ENCODE peak calls at places on chromosomes 6 and 20, in seven cellular contexts. One of them, this sample, is unnamed.

GRCh38 chr20:46253391-46253790 is 54.9 kb downstream of the CDH22 start:
- DNase-seq in sigmoid colon: no peak
- DNase-seq in A549: peak
- DNase-seq in IMR-90: no peak
- DNase-seq in GM12878: no peak
- DNase-seq in ovary: no peak
- DNase-seq in uterus: no peak
- DNase-seq in this sample: peak

GRCh38 chr6:163415620-163416379 is 1.3 kb downstream of the QKI start:
- DNase-seq in sigmoid colon: peak
- DNase-seq in A549: peak
- DNase-seq in IMR-90: peak
- DNase-seq in GM12878: peak
- DNase-seq in ovary: peak
- DNase-seq in uterus: peak
- DNase-seq in this sample: peak

GRCh38 chr6:18506387-18507017 is 119.4 kb downstream of the RNF144B start:
- DNase-seq in sigmoid colon: no peak
- DNase-seq in A549: no peak
- DNase-seq in IMR-90: peak
- DNase-seq in GM12878: no peak
- DNase-seq in ovary: no peak
- DNase-seq in uterus: no peak
- DNase-seq in this sample: no peak

GRCh38 chr6:79544299-79544927 is 7.2 kb upstream of the LCA5 start:
- DNase-seq in sigmoid colon: no peak
- DNase-seq in A549: no peak
- DNase-seq in IMR-90: peak
- DNase-seq in GM12878: peak
- DNase-seq in ovary: no peak
- DNase-seq in uterus: no peak
- DNase-seq in this sample: no peak

GRCh38 chr6:52663120-52663934 is 7.6 kb upstream of the TMEM14A start:
- DNase-seq in sigmoid colon: peak
- DNase-seq in A549: peak
- DNase-seq in IMR-90: peak
- DNase-seq in GM12878: peak
- DNase-seq in ovary: peak
- DNase-seq in uterus: peak
- DNase-seq in this sample: peak

GRCh38 chr6:92000112-92000511 is 1413.2 kb upstream of the MAP3K7 start:
- DNase-seq in sigmoid colon: no peak
- DNase-seq in A549: no peak
- DNase-seq in IMR-90: no peak
- DNase-seq in GM12878: no peak
- DNase-seq in ovary: no peak
- DNase-seq in uterus: no peak
- DNase-seq in this sample: no peak

GRCh38 chr6:144159727-144160126 is 9.4 kb downstream of the STX11 start:
- DNase-seq in sigmoid colon: no peak
- DNase-seq in A549: no peak
- DNase-seq in IMR-90: no peak
- DNase-seq in GM12878: no peak
- DNase-seq in ovary: no peak
- DNase-seq in uterus: no peak
- DNase-seq in this sample: no peak

GRCh38 chr6:160730911-160731310 is 28.9 kb downstream of the PLG start:
- DNase-seq in sigmoid colon: no peak
- DNase-seq in A549: peak
- DNase-seq in IMR-90: no peak
- DNase-seq in GM12878: no peak
- DNase-seq in ovary: no peak
- DNase-seq in uterus: no peak
- DNase-seq in this sample: no peak

GRCh38 chr6:156402227-156402626 is 375.0 kb upstream of the ARID1B start:
- DNase-seq in sigmoid colon: no peak
- DNase-seq in A549: no peak
- DNase-seq in IMR-90: no peak
- DNase-seq in GM12878: no peak
- DNase-seq in ovary: no peak
- DNase-seq in uterus: no peak
- DNase-seq in this sample: no peak

GRCh38 chr20:62333820-62334595 is 31.2 kb downstream of the ADRM1 start:
- DNase-seq in sigmoid colon: no peak
- DNase-seq in A549: no peak
- DNase-seq in IMR-90: no peak
- DNase-seq in GM12878: no peak
- DNase-seq in ovary: no peak
- DNase-seq in uterus: no peak
- DNase-seq in this sample: no peak

GRCh38 chr6:41896280-41896679 is 1.1 kb upstream of the USP49 start:
- DNase-seq in sigmoid colon: no peak
- DNase-seq in A549: no peak
- DNase-seq in IMR-90: no peak
- DNase-seq in GM12878: no peak
- DNase-seq in ovary: no peak
- DNase-seq in uterus: no peak
- DNase-seq in this sample: no peak

GRCh38 chr6:41892921-41893564 is 2.1 kb downstream of the USP49 start:
- DNase-seq in sigmoid colon: no peak
- DNase-seq in A549: no peak
- DNase-seq in IMR-90: no peak
- DNase-seq in GM12878: no peak
- DNase-seq in ovary: no peak
- DNase-seq in uterus: no peak
- DNase-seq in this sample: no peak

GRCh38 chr6:41894366-41895299 is 542 bp downstream of the USP49 start:
- DNase-seq in sigmoid colon: no peak
- DNase-seq in A549: no peak
- DNase-seq in IMR-90: no peak
- DNase-seq in GM12878: no peak
- DNase-seq in ovary: no peak
- DNase-seq in uterus: peak
- DNase-seq in this sample: no peak

GRCh38 chr6:41895300-41896233 is at the start of gene USP49:
- DNase-seq in sigmoid colon: peak
- DNase-seq in A549: peak
- DNase-seq in IMR-90: peak
- DNase-seq in GM12878: peak
- DNase-seq in ovary: peak
- DNase-seq in uterus: peak
- DNase-seq in this sample: peak
- TF ChIP-seq POLR2A in sigmoid colon: no peak
- TF ChIP-seq POLR2A in A549: no peak
- TF ChIP-seq POLR2A in IMR-90: peak
- TF ChIP-seq POLR2A in GM12878: peak
- TF ChIP-seq POLR2A in ovary: no peak
- TF ChIP-seq POLR2A in uterus: no peak
- TF ChIP-seq POLR2A in this sample: peak

GRCh38 chr20:889110-889509 is 27.0 kb downstream of the ANGPT4 start:
- DNase-seq in sigmoid colon: no peak
- DNase-seq in A549: no peak
- DNase-seq in IMR-90: no peak
- DNase-seq in GM12878: no peak
- DNase-seq in ovary: no peak
- DNase-seq in uterus: no peak
- DNase-seq in this sample: no peak

GRCh38 chr20:888057-888456 is 28.1 kb downstream of the ANGPT4 start:
- DNase-seq in sigmoid colon: no peak
- DNase-seq in A549: no peak
- DNase-seq in IMR-90: no peak
- DNase-seq in GM12878: no peak
- DNase-seq in ovary: no peak
- DNase-seq in uterus: no peak
- DNase-seq in this sample: no peak

GRCh38 chr20:889932-890463 is 26.1 kb downstream of the ANGPT4 start:
- DNase-seq in sigmoid colon: no peak
- DNase-seq in A549: no peak
- DNase-seq in IMR-90: no peak
- DNase-seq in GM12878: no peak
- DNase-seq in ovary: peak
- DNase-seq in uterus: no peak
- DNase-seq in this sample: no peak

GRCh38 chr20:890671-891070 is 25.5 kb downstream of the ANGPT4 start:
- DNase-seq in sigmoid colon: no peak
- DNase-seq in A549: no peak
- DNase-seq in IMR-90: no peak
- DNase-seq in GM12878: no peak
- DNase-seq in ovary: no peak
- DNase-seq in uterus: no peak
- DNase-seq in this sample: no peak

DNA sequence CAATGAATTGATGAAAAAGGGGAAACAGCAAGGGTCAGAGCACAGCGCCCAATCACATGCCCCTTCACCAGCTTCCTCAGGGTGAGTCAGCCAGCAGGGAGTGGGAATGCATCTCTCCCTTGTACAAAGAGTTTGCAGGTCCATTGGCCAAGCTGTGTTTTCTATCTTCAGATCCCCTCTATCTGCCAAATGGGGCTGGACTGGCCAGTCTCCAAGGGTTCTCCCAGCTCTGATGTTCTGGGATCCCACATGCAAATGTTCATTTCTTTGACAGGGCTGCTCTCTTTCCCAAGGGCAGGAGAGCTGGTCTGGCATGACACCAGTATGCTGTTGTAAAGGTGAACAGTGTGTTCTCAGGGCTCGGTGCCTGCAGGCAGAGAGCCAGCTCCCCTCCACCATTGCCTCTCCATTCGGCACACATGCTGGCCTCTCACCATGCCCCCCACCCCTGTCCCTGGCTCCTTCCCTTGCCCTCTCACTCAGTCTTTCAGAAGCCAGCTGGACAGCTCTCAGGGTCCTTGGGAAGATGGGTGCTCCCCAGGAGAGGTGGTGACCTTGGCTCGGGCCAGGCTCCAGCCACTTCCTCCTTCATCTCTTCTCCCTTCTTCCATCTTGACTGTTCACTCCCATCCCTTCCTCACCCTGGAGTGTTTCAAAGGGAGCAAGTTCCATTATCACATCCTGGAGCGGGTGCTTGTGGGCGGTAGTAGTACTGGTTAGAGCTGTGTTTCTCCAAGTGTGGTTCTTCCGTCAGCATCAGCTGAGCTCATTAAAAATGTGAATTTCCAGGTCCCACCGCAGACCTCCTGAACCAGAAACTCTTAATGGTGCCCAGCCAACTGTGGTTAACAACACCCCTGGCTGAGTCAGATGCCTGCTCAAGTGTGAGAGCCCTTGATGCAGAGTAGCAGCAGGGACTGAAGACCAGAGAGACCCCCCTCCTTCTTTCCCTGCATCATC is 24.7 kb downstream of the ANGPT4 start:
- DNase-seq in sigmoid colon: peak
- DNase-seq in A549: no peak
- DNase-seq in IMR-90: no peak
- DNase-seq in GM12878: peak
- DNase-seq in ovary: peak
- DNase-seq in uterus: peak
- DNase-seq in this sample: peak
- H3K27ac ChIP-seq in sigmoid colon: no peak
- H3K27ac ChIP-seq in A549: no peak
- H3K27ac ChIP-seq in IMR-90: no peak
- H3K27ac ChIP-seq in GM12878: no peak
- H3K27ac ChIP-seq in ovary: no peak
- H3K27ac ChIP-seq in uterus: no peak
- H3K27ac ChIP-seq in this sample: no peak

GRCh38 chr6:50264995-50265571 is 215.4 kb upstream of the DEFB112 start:
- DNase-seq in sigmoid colon: no peak
- DNase-seq in A549: no peak
- DNase-seq in IMR-90: no peak
- DNase-seq in GM12878: no peak
- DNase-seq in ovary: no peak
- DNase-seq in uterus: no peak
- DNase-seq in this sample: no peak
- TF ChIP-seq CTCF in sigmoid colon: no peak
- TF ChIP-seq CTCF in A549: no peak
- TF ChIP-seq CTCF in IMR-90: peak
- TF ChIP-seq CTCF in GM12878: no peak
- TF ChIP-seq CTCF in ovary: no peak
- TF ChIP-seq CTCF in uterus: no peak
- TF ChIP-seq CTCF in this sample: no peak

GRCh38 chr6:169720207-169720855 is 4.0 kb downstream of the PHF10 start:
- DNase-seq in sigmoid colon: no peak
- DNase-seq in A549: no peak
- DNase-seq in IMR-90: no peak
- DNase-seq in GM12878: no peak
- DNase-seq in ovary: no peak
- DNase-seq in uterus: no peak
- DNase-seq in this sample: no peak

GRCh38 chr6:169723200-169723909 is 945 bp downstream of the PHF10 start:
- DNase-seq in sigmoid colon: peak
- DNase-seq in A549: peak
- DNase-seq in IMR-90: peak
- DNase-seq in GM12878: no peak
- DNase-seq in ovary: peak
- DNase-seq in uterus: peak
- DNase-seq in this sample: peak

GRCh38 chr6:169723991-169724553 is at the start of gene PHF10:
- DNase-seq in sigmoid colon: no peak
- DNase-seq in A549: peak
- DNase-seq in IMR-90: no peak
- DNase-seq in GM12878: no peak
- DNase-seq in ovary: peak
- DNase-seq in uterus: no peak
- DNase-seq in this sample: peak

GRCh38 chr6:169724554-169725269 is 412 bp upstream of the PHF10 start:
- DNase-seq in sigmoid colon: peak
- DNase-seq in A549: peak
- DNase-seq in IMR-90: peak
- DNase-seq in GM12878: no peak
- DNase-seq in ovary: peak
- DNase-seq in uterus: peak
- DNase-seq in this sample: no peak

DNA sequence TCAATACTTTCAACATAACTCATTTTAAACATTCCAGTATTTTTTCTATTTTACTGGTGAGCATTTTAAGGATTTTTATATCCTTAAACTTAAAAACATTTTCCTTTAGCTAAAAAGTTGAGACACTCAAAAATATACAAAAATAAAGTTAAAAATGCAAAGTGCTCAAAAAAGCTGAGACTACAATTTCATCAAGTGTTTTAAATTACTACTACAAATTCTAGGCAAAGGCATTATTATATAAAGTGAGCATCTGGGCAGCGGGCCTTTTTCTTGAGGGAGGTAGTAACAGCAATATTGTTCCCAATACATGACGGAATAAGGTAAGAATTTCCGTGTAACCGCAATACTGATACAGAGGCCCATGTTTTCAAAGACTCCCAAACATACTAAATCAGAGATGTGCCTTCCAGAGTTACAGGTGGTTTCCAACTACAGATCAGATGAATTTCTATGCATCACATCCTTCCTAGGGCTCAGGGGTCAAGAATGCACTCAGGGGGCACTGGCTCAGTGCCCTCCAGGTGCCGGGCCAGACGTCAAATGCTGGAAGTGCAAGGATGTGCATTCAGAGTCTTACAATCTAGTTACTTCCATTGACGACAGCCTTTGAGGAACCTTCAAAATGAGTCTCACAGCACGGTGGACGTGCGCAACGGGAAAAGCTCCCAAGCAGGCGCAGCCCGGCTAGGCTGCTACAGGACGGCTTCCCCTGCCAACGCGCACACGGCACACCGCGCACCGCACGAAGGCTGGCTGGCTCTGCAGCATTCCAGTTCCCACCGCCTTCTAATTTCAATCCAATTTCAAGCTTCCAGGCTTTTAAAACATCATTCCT is 1.7 kb downstream of the PHF10 start:
- DNase-seq in sigmoid colon: peak
- DNase-seq in A549: peak
- DNase-seq in IMR-90: peak
- DNase-seq in GM12878: no peak
- DNase-seq in ovary: peak
- DNase-seq in uterus: no peak
- DNase-seq in this sample: no peak
- TF ChIP-seq POLR2A in sigmoid colon: no peak
- TF ChIP-seq POLR2A in A549: no peak
- TF ChIP-seq POLR2A in IMR-90: peak
- TF ChIP-seq POLR2A in GM12878: peak
- TF ChIP-seq POLR2A in ovary: no peak
- TF ChIP-seq POLR2A in uterus: no peak
- TF ChIP-seq POLR2A in this sample: no peak

This sample was measured in gastrocnemius medialis.